ENCODE peak calls at places on chromosomes 2 and 18, in nine cellular contexts. One of them, this sample, is unnamed.
A peak's percentile ranks its signal among the peaks of the same experiment; 100 is the strongest.

GRCh38 chr2:608297-608696 is 68.9 kb downstream of the TMEM18 start:
- DNase-seq in HEK293T: no peak
- DNase-seq in MCF 10A: no peak
- DNase-seq in NCI-H1694 treated with DMSO at 0.1 percent for 48 hours: no peak
- DNase-seq in activated T-cell treated with anti-CD3 and anti-CD28 coated beads, Interleukin-2, amount 50 U/mL, for 72 hours: no peak
- DNase-seq in glutamatergic neuron: no peak
- DNase-seq in right cardiac atrium: no peak
- DNase-seq in NCI-H1417: no peak
- DNase-seq in HFFc6: no peak
- DNase-seq in this sample: no peak

GRCh38 chr2:52194342-52194741 is 1162.4 kb upstream of the NRXN1 start:
- DNase-seq in HEK293T: no peak
- DNase-seq in MCF 10A: no peak
- DNase-seq in NCI-H1694 treated with DMSO at 0.1 percent for 48 hours: no peak
- DNase-seq in activated T-cell treated with anti-CD3 and anti-CD28 coated beads, Interleukin-2, amount 50 U/mL, for 72 hours: no peak
- DNase-seq in glutamatergic neuron: no peak
- DNase-seq in right cardiac atrium: no peak
- DNase-seq in NCI-H1417: no peak
- DNase-seq in HFFc6: no peak
- DNase-seq in this sample: no peak

GRCh38 chr18:53380063-53380639 is 844.3 kb downstream of the MBD2 start:
- DNase-seq in HEK293T: peak; percentile 3
- DNase-seq in MCF 10A: peak; percentile 50
- DNase-seq in NCI-H1694 treated with DMSO at 0.1 percent for 48 hours: peak; percentile 62
- DNase-seq in activated T-cell treated with anti-CD3 and anti-CD28 coated beads, Interleukin-2, amount 50 U/mL, for 72 hours: no peak
- DNase-seq in glutamatergic neuron: no peak
- DNase-seq in right cardiac atrium: no peak
- DNase-seq in NCI-H1417: peak; percentile 91
- DNase-seq in HFFc6: peak; percentile 35
- DNase-seq in this sample: no peak

GRCh38 chr18:14025306-14025940 is 106.8 kb downstream of the ZNF519 start:
- DNase-seq in HEK293T: no peak
- DNase-seq in MCF 10A: no peak
- DNase-seq in NCI-H1694 treated with DMSO at 0.1 percent for 48 hours: no peak
- DNase-seq in activated T-cell treated with anti-CD3 and anti-CD28 coated beads, Interleukin-2, amount 50 U/mL, for 72 hours: no peak
- DNase-seq in glutamatergic neuron: no peak
- DNase-seq in right cardiac atrium: no peak
- DNase-seq in NCI-H1417: no peak
- DNase-seq in HFFc6: no peak
- DNase-seq in this sample: no peak

GRCh38 chr18:73060666-73061270 is 193.0 kb upstream of the NETO1 start:
- DNase-seq in HEK293T: no peak
- DNase-seq in MCF 10A: peak; percentile 36
- DNase-seq in NCI-H1694 treated with DMSO at 0.1 percent for 48 hours: no peak
- DNase-seq in activated T-cell treated with anti-CD3 and anti-CD28 coated beads, Interleukin-2, amount 50 U/mL, for 72 hours: no peak
- DNase-seq in glutamatergic neuron: no peak
- DNase-seq in right cardiac atrium: no peak
- DNase-seq in NCI-H1417: peak; percentile 72
- DNase-seq in HFFc6: peak; percentile 53
- DNase-seq in this sample: no peak

GRCh38 chr2:212156114-212156513 is 382.5 kb downstream of the ERBB4 start:
- DNase-seq in HEK293T: no peak
- DNase-seq in MCF 10A: no peak
- DNase-seq in NCI-H1694 treated with DMSO at 0.1 percent for 48 hours: no peak
- DNase-seq in activated T-cell treated with anti-CD3 and anti-CD28 coated beads, Interleukin-2, amount 50 U/mL, for 72 hours: no peak
- DNase-seq in glutamatergic neuron: no peak
- DNase-seq in right cardiac atrium: no peak
- DNase-seq in NCI-H1417: no peak
- DNase-seq in HFFc6: no peak
- DNase-seq in this sample: no peak

GRCh38 chr2:176105727-176106635 is 1.1 kb upstream of the HOXD11 start:
- DNase-seq in HEK293T: no peak
- DNase-seq in MCF 10A: no peak
- DNase-seq in NCI-H1694 treated with DMSO at 0.1 percent for 48 hours: no peak
- DNase-seq in activated T-cell treated with anti-CD3 and anti-CD28 coated beads, Interleukin-2, amount 50 U/mL, for 72 hours: no peak
- DNase-seq in glutamatergic neuron: no peak
- DNase-seq in right cardiac atrium: no peak
- DNase-seq in NCI-H1417: no peak
- DNase-seq in HFFc6: no peak
- DNase-seq in this sample: no peak

GRCh38 chr2:30717081-30717650 is 90.1 kb downstream of the CAPN13 start:
- DNase-seq in HEK293T: no peak
- DNase-seq in MCF 10A: no peak
- DNase-seq in NCI-H1694 treated with DMSO at 0.1 percent for 48 hours: no peak
- DNase-seq in activated T-cell treated with anti-CD3 and anti-CD28 coated beads, Interleukin-2, amount 50 U/mL, for 72 hours: no peak
- DNase-seq in glutamatergic neuron: no peak
- DNase-seq in right cardiac atrium: no peak
- DNase-seq in NCI-H1417: no peak
- DNase-seq in HFFc6: no peak
- DNase-seq in this sample: no peak

GRCh38 chr18:49853011-49853410 is 39.7 kb upstream of the ACAA2 start:
- DNase-seq in HEK293T: no peak
- DNase-seq in MCF 10A: no peak
- DNase-seq in NCI-H1694 treated with DMSO at 0.1 percent for 48 hours: no peak
- DNase-seq in activated T-cell treated with anti-CD3 and anti-CD28 coated beads, Interleukin-2, amount 50 U/mL, for 72 hours: no peak
- DNase-seq in glutamatergic neuron: no peak
- DNase-seq in right cardiac atrium: no peak
- DNase-seq in NCI-H1417: no peak
- DNase-seq in HFFc6: no peak
- DNase-seq in this sample: no peak

GRCh38 chr18:74063023-74063422 is 84.6 kb downstream of the FBXO15 start:
- DNase-seq in HEK293T: no peak
- DNase-seq in MCF 10A: no peak
- DNase-seq in NCI-H1694 treated with DMSO at 0.1 percent for 48 hours: no peak
- DNase-seq in activated T-cell treated with anti-CD3 and anti-CD28 coated beads, Interleukin-2, amount 50 U/mL, for 72 hours: peak; percentile 65
- DNase-seq in glutamatergic neuron: no peak
- DNase-seq in right cardiac atrium: no peak
- DNase-seq in NCI-H1417: no peak
- DNase-seq in HFFc6: no peak
- DNase-seq in this sample: no peak

GRCh38 chr2:101193038-101193437 is 41.9 kb upstream of the TBC1D8 start:
- DNase-seq in HEK293T: no peak
- DNase-seq in MCF 10A: no peak
- DNase-seq in NCI-H1694 treated with DMSO at 0.1 percent for 48 hours: no peak
- DNase-seq in activated T-cell treated with anti-CD3 and anti-CD28 coated beads, Interleukin-2, amount 50 U/mL, for 72 hours: no peak
- DNase-seq in glutamatergic neuron: no peak
- DNase-seq in right cardiac atrium: no peak
- DNase-seq in NCI-H1417: no peak
- DNase-seq in HFFc6: no peak
- DNase-seq in this sample: no peak

GRCh38 chr2:98252394-98252793 is 93.9 kb upstream of the CNGA3 start:
- DNase-seq in HEK293T: no peak
- DNase-seq in MCF 10A: no peak
- DNase-seq in NCI-H1694 treated with DMSO at 0.1 percent for 48 hours: no peak
- DNase-seq in activated T-cell treated with anti-CD3 and anti-CD28 coated beads, Interleukin-2, amount 50 U/mL, for 72 hours: no peak
- DNase-seq in glutamatergic neuron: no peak
- DNase-seq in right cardiac atrium: no peak
- DNase-seq in NCI-H1417: no peak
- DNase-seq in HFFc6: no peak
- DNase-seq in this sample: no peak

GRCh38 chr2:219369447-219369861 is 18.3 kb downstream of the DNPEP start:
- DNase-seq in HEK293T: no peak
- DNase-seq in MCF 10A: peak; percentile 72
- DNase-seq in NCI-H1694 treated with DMSO at 0.1 percent for 48 hours: peak; percentile 10
- DNase-seq in activated T-cell treated with anti-CD3 and anti-CD28 coated beads, Interleukin-2, amount 50 U/mL, for 72 hours: no peak
- DNase-seq in glutamatergic neuron: no peak
- DNase-seq in right cardiac atrium: peak; percentile 87
- DNase-seq in NCI-H1417: no peak
- DNase-seq in HFFc6: peak; percentile 67
- DNase-seq in this sample: no peak

GRCh38 chr2:101516833-101517690 is 42.1 kb upstream of the RFX8 start:
- DNase-seq in HEK293T: no peak
- DNase-seq in MCF 10A: peak; percentile 89
- DNase-seq in NCI-H1694 treated with DMSO at 0.1 percent for 48 hours: no peak
- DNase-seq in activated T-cell treated with anti-CD3 and anti-CD28 coated beads, Interleukin-2, amount 50 U/mL, for 72 hours: peak; percentile 33
- DNase-seq in glutamatergic neuron: no peak
- DNase-seq in right cardiac atrium: no peak
- DNase-seq in NCI-H1417: no peak
- DNase-seq in HFFc6: peak; percentile 96
- DNase-seq in this sample: no peak

GRCh38 chr2:234096164-234096563 is 45.7 kb downstream of the SPP2 start:
- DNase-seq in HEK293T: no peak
- DNase-seq in MCF 10A: no peak
- DNase-seq in NCI-H1694 treated with DMSO at 0.1 percent for 48 hours: no peak
- DNase-seq in activated T-cell treated with anti-CD3 and anti-CD28 coated beads, Interleukin-2, amount 50 U/mL, for 72 hours: no peak
- DNase-seq in glutamatergic neuron: no peak
- DNase-seq in right cardiac atrium: no peak
- DNase-seq in NCI-H1417: no peak
- DNase-seq in HFFc6: no peak
- DNase-seq in this sample: no peak

GRCh38 chr2:231037731-231038482 is 584 bp downstream of the C2orf72 start:
- DNase-seq in HEK293T: peak; percentile 56
- DNase-seq in MCF 10A: no peak
- DNase-seq in NCI-H1694 treated with DMSO at 0.1 percent for 48 hours: no peak
- DNase-seq in activated T-cell treated with anti-CD3 and anti-CD28 coated beads, Interleukin-2, amount 50 U/mL, for 72 hours: no peak
- DNase-seq in glutamatergic neuron: peak; percentile 57
- DNase-seq in right cardiac atrium: no peak
- DNase-seq in NCI-H1417: peak; percentile 49
- DNase-seq in HFFc6: no peak
- DNase-seq in this sample: peak; percentile 47

GRCh38 chr2:120963997-120964396 is 228.3 kb downstream of the GLI2 start:
- DNase-seq in HEK293T: no peak
- DNase-seq in MCF 10A: no peak
- DNase-seq in NCI-H1694 treated with DMSO at 0.1 percent for 48 hours: no peak
- DNase-seq in activated T-cell treated with anti-CD3 and anti-CD28 coated beads, Interleukin-2, amount 50 U/mL, for 72 hours: no peak
- DNase-seq in glutamatergic neuron: no peak
- DNase-seq in right cardiac atrium: no peak
- DNase-seq in NCI-H1417: peak; percentile 15
- DNase-seq in HFFc6: no peak
- DNase-seq in this sample: no peak

GRCh38 chr2:15939556-15939853 is 845 bp upstream of the MYCN start:
- DNase-seq in HEK293T: peak; percentile 67
- DNase-seq in MCF 10A: no peak
- DNase-seq in NCI-H1694 treated with DMSO at 0.1 percent for 48 hours: no peak
- DNase-seq in activated T-cell treated with anti-CD3 and anti-CD28 coated beads, Interleukin-2, amount 50 U/mL, for 72 hours: peak; percentile 61
- DNase-seq in glutamatergic neuron: peak; percentile 86
- DNase-seq in right cardiac atrium: peak; percentile 89
- DNase-seq in NCI-H1417: no peak
- DNase-seq in HFFc6: no peak
- DNase-seq in this sample: no peak

GRCh38 chr2:237879058-237879430 is 19.6 kb downstream of the RAMP1 start:
- DNase-seq in HEK293T: no peak
- DNase-seq in MCF 10A: peak; percentile 82
- DNase-seq in NCI-H1694 treated with DMSO at 0.1 percent for 48 hours: peak; percentile 37
- DNase-seq in activated T-cell treated with anti-CD3 and anti-CD28 coated beads, Interleukin-2, amount 50 U/mL, for 72 hours: no peak
- DNase-seq in glutamatergic neuron: no peak
- DNase-seq in right cardiac atrium: no peak
- DNase-seq in NCI-H1417: peak; percentile 85
- DNase-seq in HFFc6: peak; percentile 18
- DNase-seq in this sample: no peak

GRCh38 chr2:67846341-67847070 is 216.3 kb downstream of the C1D start:
- DNase-seq in HEK293T: peak; percentile 84
- DNase-seq in MCF 10A: peak; percentile 99
- DNase-seq in NCI-H1694 treated with DMSO at 0.1 percent for 48 hours: peak; percentile 64
- DNase-seq in activated T-cell treated with anti-CD3 and anti-CD28 coated beads, Interleukin-2, amount 50 U/mL, for 72 hours: peak; percentile 40
- DNase-seq in glutamatergic neuron: peak; percentile 61
- DNase-seq in right cardiac atrium: peak; percentile 86
- DNase-seq in NCI-H1417: peak; percentile 99
- DNase-seq in HFFc6: peak; percentile 83
- DNase-seq in this sample: peak; percentile 68

GRCh38 chr2:157691131-157691530 is 62.5 kb upstream of the ACVR1C start:
- DNase-seq in HEK293T: no peak
- DNase-seq in MCF 10A: no peak
- DNase-seq in NCI-H1694 treated with DMSO at 0.1 percent for 48 hours: no peak
- DNase-seq in activated T-cell treated with anti-CD3 and anti-CD28 coated beads, Interleukin-2, amount 50 U/mL, for 72 hours: no peak
- DNase-seq in glutamatergic neuron: no peak
- DNase-seq in right cardiac atrium: no peak
- DNase-seq in NCI-H1417: no peak
- DNase-seq in HFFc6: no peak
- DNase-seq in this sample: no peak

GRCh38 chr2:215528555-215528954 is 92.7 kb upstream of the FN1 start:
- DNase-seq in HEK293T: no peak
- DNase-seq in MCF 10A: peak; percentile 73
- DNase-seq in NCI-H1694 treated with DMSO at 0.1 percent for 48 hours: no peak
- DNase-seq in activated T-cell treated with anti-CD3 and anti-CD28 coated beads, Interleukin-2, amount 50 U/mL, for 72 hours: no peak
- DNase-seq in glutamatergic neuron: no peak
- DNase-seq in right cardiac atrium: no peak
- DNase-seq in NCI-H1417: no peak
- DNase-seq in HFFc6: peak; percentile 84
- DNase-seq in this sample: no peak

GRCh38 chr2:66866331-66867037 is 431.6 kb downstream of the MEIS1 start:
- DNase-seq in HEK293T: no peak
- DNase-seq in MCF 10A: no peak
- DNase-seq in NCI-H1694 treated with DMSO at 0.1 percent for 48 hours: no peak
- DNase-seq in activated T-cell treated with anti-CD3 and anti-CD28 coated beads, Interleukin-2, amount 50 U/mL, for 72 hours: no peak
- DNase-seq in glutamatergic neuron: no peak
- DNase-seq in right cardiac atrium: no peak
- DNase-seq in NCI-H1417: peak; percentile 36
- DNase-seq in HFFc6: no peak
- DNase-seq in this sample: no peak

GRCh38 chr2:65344689-65345088 is 87.7 kb downstream of the SPRED2 start:
- DNase-seq in HEK293T: no peak
- DNase-seq in MCF 10A: no peak
- DNase-seq in NCI-H1694 treated with DMSO at 0.1 percent for 48 hours: no peak
- DNase-seq in activated T-cell treated with anti-CD3 and anti-CD28 coated beads, Interleukin-2, amount 50 U/mL, for 72 hours: no peak
- DNase-seq in glutamatergic neuron: no peak
- DNase-seq in right cardiac atrium: no peak
- DNase-seq in NCI-H1417: no peak
- DNase-seq in HFFc6: no peak
- DNase-seq in this sample: no peak

GRCh38 chr2:12096425-12096824 is 350.0 kb downstream of the LPIN1 start:
- DNase-seq in HEK293T: no peak
- DNase-seq in MCF 10A: no peak
- DNase-seq in NCI-H1694 treated with DMSO at 0.1 percent for 48 hours: no peak
- DNase-seq in activated T-cell treated with anti-CD3 and anti-CD28 coated beads, Interleukin-2, amount 50 U/mL, for 72 hours: no peak
- DNase-seq in glutamatergic neuron: no peak
- DNase-seq in right cardiac atrium: no peak
- DNase-seq in NCI-H1417: no peak
- DNase-seq in HFFc6: no peak
- DNase-seq in this sample: no peak

GRCh38 chr2:223995569-223995968 is 38.3 kb downstream of the MRPL44 start:
- DNase-seq in HEK293T: no peak
- DNase-seq in MCF 10A: peak; percentile 48
- DNase-seq in NCI-H1694 treated with DMSO at 0.1 percent for 48 hours: no peak
- DNase-seq in activated T-cell treated with anti-CD3 and anti-CD28 coated beads, Interleukin-2, amount 50 U/mL, for 72 hours: peak; percentile 29
- DNase-seq in glutamatergic neuron: no peak
- DNase-seq in right cardiac atrium: no peak
- DNase-seq in NCI-H1417: no peak
- DNase-seq in HFFc6: peak; percentile 24
- DNase-seq in this sample: no peak

GRCh38 chr2:175929850-175930249 is 72.2 kb downstream of the LNPK start:
- DNase-seq in HEK293T: no peak
- DNase-seq in MCF 10A: no peak
- DNase-seq in NCI-H1694 treated with DMSO at 0.1 percent for 48 hours: no peak
- DNase-seq in activated T-cell treated with anti-CD3 and anti-CD28 coated beads, Interleukin-2, amount 50 U/mL, for 72 hours: no peak
- DNase-seq in glutamatergic neuron: no peak
- DNase-seq in right cardiac atrium: no peak
- DNase-seq in NCI-H1417: no peak
- DNase-seq in HFFc6: peak; percentile 34
- DNase-seq in this sample: no peak

GRCh38 chr2:203905661-203906060 is 30.9 kb upstream of the ICOS start:
- DNase-seq in HEK293T: no peak
- DNase-seq in MCF 10A: no peak
- DNase-seq in NCI-H1694 treated with DMSO at 0.1 percent for 48 hours: no peak
- DNase-seq in activated T-cell treated with anti-CD3 and anti-CD28 coated beads, Interleukin-2, amount 50 U/mL, for 72 hours: no peak
- DNase-seq in glutamatergic neuron: no peak
- DNase-seq in right cardiac atrium: no peak
- DNase-seq in NCI-H1417: no peak
- DNase-seq in HFFc6: peak; percentile 38
- DNase-seq in this sample: no peak

GRCh38 chr18:58842978-58843661 is 21.6 kb upstream of the ZNF532 start:
- DNase-seq in HEK293T: no peak
- DNase-seq in MCF 10A: no peak
- DNase-seq in NCI-H1694 treated with DMSO at 0.1 percent for 48 hours: no peak
- DNase-seq in activated T-cell treated with anti-CD3 and anti-CD28 coated beads, Interleukin-2, amount 50 U/mL, for 72 hours: no peak
- DNase-seq in glutamatergic neuron: no peak
- DNase-seq in right cardiac atrium: peak; percentile 47
- DNase-seq in NCI-H1417: peak; percentile 95
- DNase-seq in HFFc6: no peak
- DNase-seq in this sample: peak; percentile 88

GRCh38 chr2:129396980-129397599 is 582.4 kb upstream of the RAB6C start:
- DNase-seq in HEK293T: peak; percentile 25
- DNase-seq in MCF 10A: peak; percentile 43
- DNase-seq in NCI-H1694 treated with DMSO at 0.1 percent for 48 hours: peak; percentile 70
- DNase-seq in activated T-cell treated with anti-CD3 and anti-CD28 coated beads, Interleukin-2, amount 50 U/mL, for 72 hours: peak; percentile 3
- DNase-seq in glutamatergic neuron: peak; percentile 61
- DNase-seq in right cardiac atrium: peak; percentile 52
- DNase-seq in NCI-H1417: peak; percentile 66
- DNase-seq in HFFc6: no peak
- DNase-seq in this sample: peak; percentile 65

GRCh38 chr2:96098900-96099590 is 17.3 kb downstream of the ADRA2B start:
- DNase-seq in HEK293T: no peak
- DNase-seq in MCF 10A: no peak
- DNase-seq in NCI-H1694 treated with DMSO at 0.1 percent for 48 hours: no peak
- DNase-seq in activated T-cell treated with anti-CD3 and anti-CD28 coated beads, Interleukin-2, amount 50 U/mL, for 72 hours: no peak
- DNase-seq in glutamatergic neuron: peak; percentile 18
- DNase-seq in right cardiac atrium: peak; percentile 79
- DNase-seq in NCI-H1417: no peak
- DNase-seq in HFFc6: no peak
- DNase-seq in this sample: no peak